ENCODE peak calls at places on chromosomes 2 and 18, in six cellular contexts. O is occipital lobe; D is fibroblast of pulmonary artery; F is T1000; N is HTR-8/SVneo; L is CD4-positive, alpha-beta memory T cell. A is an unnamed sample.

GRCh38 chr2:144510206-144510991 is 9.5 kb downstream of the ZEB2 start:
- DNase-seq in N (no peak), L (peak), D (peak), F (no peak), O (no peak), A (no peak)

GRCh38 chr18:42719221-42719620 is 396.3 kb downstream of the RIT2 start:
- DNase-seq in F (no peak), O (no peak), D (no peak), L (no peak), N (no peak), A (no peak)

GRCh38 chr2:74052732-74053712 is 68.3 kb downstream of the TET3 start:
- DNase-seq in F (no peak), L (peak), O (no peak), D (no peak), N (no peak), A (no peak)

GRCh38 chr2:237540823-237541222 is 25.6 kb upstream of the PRLH start:
- DNase-seq in O (no peak), N (no peak), F (peak), D (peak), L (no peak), A (no peak)

GRCh38 chr2:98514879-98515570 is 70.4 kb downstream of the INPP4A start:
- DNase-seq in D (peak), O (no peak), F (no peak), N (peak), L (no peak), A (no peak)

GRCh38 chr2:70552501-70553333 is 909 bp downstream of the TGFA start:
- DNase-seq in N (no peak), L (no peak), O (no peak), F (no peak), D (no peak), A (no peak)

GRCh38 chr2:240646061-240646899 is 21.0 kb downstream of the GPR35 start:
- DNase-seq in D (no peak), O (no peak), F (no peak), N (no peak), L (peak), A (peak)

GRCh38 chr2:217688494-217688893 is 314.3 kb downstream of the TNS1 start:
- DNase-seq in O (no peak), N (no peak), F (no peak), D (no peak), L (no peak), A (no peak)

GRCh38 chr18:55407774-55408535 is 180.0 kb downstream of the TCF4 start:
- DNase-seq in D (no peak), F (no peak), L (no peak), O (no peak), N (no peak), A (no peak)

GRCh38 chr2:98091738-98092137 is 4.8 kb downstream of the VWA3B start:
- DNase-seq in N (no peak), O (no peak), F (no peak), D (no peak), L (no peak), A (no peak)

GRCh38 chr2:48566582-48566981 is 36.6 kb downstream of the STON1 start:
- DNase-seq in N (no peak), L (no peak), D (peak), F (no peak), O (no peak), A (no peak)

GRCh38 chr2:46958431-46959017 is 42.9 kb upstream of the MCFD2 start:
- DNase-seq in F (no peak), N (no peak), L (no peak), O (no peak), D (no peak), A (no peak)

GRCh38 chr18:51236225-51236624 is 38.7 kb upstream of the MEX3C start:
- DNase-seq in N (peak), O (no peak), L (no peak), F (peak), D (peak), A (no peak)

GRCh38 chr2:199443589-199444130 is 14.1 kb downstream of the SATB2 start:
- DNase-seq in N (no peak), O (no peak), L (no peak), D (no peak), F (no peak), A (no peak)

GRCh38 chr18:37844209-37844970 is 278.8 kb upstream of the CELF4 start:
- DNase-seq in D (no peak), N (no peak), F (no peak), L (no peak), O (no peak), A (no peak)

GRCh38 chr2:237901932-237902846 is 42.8 kb downstream of the RAMP1 start:
- DNase-seq in L (no peak), F (no peak), D (no peak), O (no peak), N (no peak), A (no peak)

GRCh38 chr2:102147935-102148334 is 5.4 kb downstream of the IL1R1 start:
- DNase-seq in L (no peak), D (peak), O (no peak), F (peak), N (no peak), A (no peak)

GRCh38 chr2:96485751-96486643 is 19.2 kb downstream of the NEURL3 start:
- DNase-seq in O (peak), N (no peak), L (peak), F (no peak), D (peak), A (peak)

GRCh38 chr2:64462940-64463339 is 9.0 kb downstream of the LGALSL start:
- DNase-seq in F (no peak), N (no peak), O (no peak), D (peak), L (no peak), A (no peak)

GRCh38 chr2:112623913-112624777 is 21.6 kb upstream of the SLC20A1 start:
- DNase-seq in D (peak), O (no peak), L (peak), F (peak), N (peak), A (peak)

GRCh38 chr2:141810148-141810547 is 320.7 kb downstream of the LRP1B start:
- DNase-seq in O (no peak), F (no peak), L (no peak), D (no peak), N (no peak), A (no peak)

GRCh38 chr2:166651080-166651675 is 157.1 kb upstream of the SCN7A start:
- DNase-seq in F (no peak), N (no peak), L (no peak), O (no peak), D (peak), A (no peak)

GRCh38 chr18:7904529-7904928 is 337.4 kb downstream of the PTPRM start:
- DNase-seq in L (no peak), O (no peak), N (no peak), F (no peak), D (peak), A (no peak)

GRCh38 chr2:8987413-8987812 is 16.1 kb downstream of the MBOAT2 start:
- DNase-seq in L (no peak), D (peak), N (no peak), O (no peak), F (no peak), A (no peak)

GRCh38 chr2:38190542-38191218 is 114.7 kb upstream of the CYP1B1 start:
- DNase-seq in D (peak), L (no peak), O (no peak), N (no peak), F (no peak), A (no peak)

GRCh38 chr2:45781464-45781811 is 130.0 kb downstream of the PRKCE start:
- DNase-seq in N (no peak), D (no peak), O (no peak), L (no peak), F (no peak), A (no peak)

GRCh38 chr2:74573747-74574562 is 19.4 kb downstream of the DOK1 start:
- DNase-seq in L (no peak), D (peak), O (no peak), N (peak), F (no peak), A (no peak)

GRCh38 chr2:104938226-104938941 is 84.5 kb downstream of the POU3F3 start:
- DNase-seq in F (no peak), N (no peak), D (no peak), L (no peak), O (peak), A (no peak)

GRCh38 chr2:234741976-234742375 is 209.8 kb upstream of the SH3BP4 start:
- DNase-seq in N (no peak), L (no peak), D (peak), F (no peak), O (no peak), A (no peak)

GRCh38 chr2:176136375-176137248 is 7.1 kb downstream of the HOXD8 start:
- DNase-seq in O (no peak), L (no peak), D (no peak), F (no peak), N (peak), A (no peak)

GRCh38 chr2:176085861-176086771 is 2.4 kb upstream of the EVX2 start:
- DNase-seq in L (no peak), D (peak), F (no peak), O (no peak), N (peak), A (no peak)

GRCh38 chr2:28321426-28321825 is 71.2 kb upstream of the FOSL2 start:
- DNase-seq in N (no peak), L (no peak), F (no peak), D (peak), O (no peak), A (no peak)

GRCh38 chr2:59249441-59250330 is 1008.6 kb upstream of the FANCL start:
- DNase-seq in L (no peak), D (no peak), N (no peak), O (no peak), F (no peak), A (no peak)

GRCh38 chr2:64592994-64593655 is 60.6 kb downstream of the SERTAD2 start:
- DNase-seq in D (peak), N (no peak), L (no peak), O (no peak), F (no peak), A (no peak)

GRCh38 chr2:119142822-119143221 is 15.7 kb downstream of the C1QL2 start:
- DNase-seq in F (no peak), L (no peak), N (no peak), O (peak), D (no peak), A (no peak)

GRCh38 chr2:56229397-56230060 is 45.7 kb downstream of the CCDC85A start:
- DNase-seq in L (no peak), O (no peak), F (no peak), D (no peak), N (no peak), A (no peak)

GRCh38 chr18:13112982-13113381 is 105.6 kb upstream of the LDLRAD4 start:
- DNase-seq in N (no peak), L (no peak), F (no peak), O (peak), D (peak), A (no peak)